ENCODE peak calls at places on chromosome 6, in ten cellular contexts. V is HCT116, Q is sigmoid colon, F is transverse colon, U is Panc1, B is suprapubic skin, H is SK-N-SH, X is HL-60, M is prostate gland, I is breast epithelium. C is an unnamed sample.

GRCh38 chr6:42864602-42865001 is 14.8 kb upstream of the RPL7L1 start:
- DNase-seq in U (no peak), H (no peak), Q (no peak), I (no peak), X (no peak), V (no peak), B (no peak), F (no peak), M (no peak), C (no peak)

GRCh38 chr6:139050770-139051313 is 22.3 kb downstream of the ABRACL start:
- DNase-seq in V (no peak), B (no peak), U (no peak), Q (no peak), H (no peak), X (no peak), I (no peak), M (no peak), F (no peak), C (no peak)

GRCh38 chr6:13611715-13612114 is 3.4 kb upstream of the NOL7 start:
- DNase-seq in M (no peak), F (no peak), Q (no peak), H (no peak), I (no peak), X (no peak), B (no peak), U (no peak), V (no peak), C (no peak)

GRCh38 chr6:136031982-136032381 is 180.5 kb downstream of the PDE7B start:
- DNase-seq in U (no peak), M (no peak), Q (no peak), B (no peak), H (peak; percentile 42), I (no peak), X (no peak), F (no peak), V (peak; percentile 6), C (no peak)

GRCh38 chr6:101747160-101747559 is 353.7 kb downstream of the GRIK2 start:
- DNase-seq in F (no peak), Q (no peak), I (no peak), X (no peak), U (no peak), B (no peak), V (no peak), H (no peak), M (no peak), C (no peak)

GRCh38 chr6:122399348-122400120 is at the start of gene HSF2:
- DNase-seq in I (peak; percentile 97), U (peak; percentile 91), Q (peak; percentile 99), M (peak; percentile 96), V (peak; percentile 95), F (peak; percentile 96), H (peak; percentile 94), B (peak; percentile 98), X (peak; percentile 90), C (peak; percentile 85)

GRCh38 chr6:36853325-36853724 is 14.1 kb upstream of the CPNE5 start:
- DNase-seq in F (no peak), I (peak; percentile 78), H (no peak), X (peak; percentile 93), V (no peak), U (no peak), Q (peak; percentile 83), M (peak; percentile 50), B (no peak), C (no peak)

GRCh38 chr6:88587158-88587537 is 376.3 kb downstream of the RNGTT start:
- DNase-seq in X (no peak), M (no peak), B (no peak), F (no peak), I (no peak), H (no peak), U (no peak), V (no peak), Q (no peak), C (no peak)

GRCh38 chr6:169252805-169253189 is 849 bp downstream of the THBS2 start:
- DNase-seq in Q (peak; percentile 75), F (no peak), V (no peak), H (no peak), I (no peak), M (no peak), B (peak; percentile 40), U (no peak), X (no peak), C (no peak)

GRCh38 chr6:16804007-16804303 is 42.7 kb upstream of the ATXN1 start:
- DNase-seq in Q (no peak), V (no peak), H (no peak), X (no peak), M (no peak), I (no peak), B (no peak), U (no peak), F (no peak), C (no peak)

GRCh38 chr6:157831018-157831369 is 7.9 kb downstream of the SNX9 start:
- DNase-seq in B (no peak), X (no peak), H (no peak), V (no peak), I (no peak), U (no peak), Q (no peak), M (no peak), F (no peak), C (no peak)

GRCh38 chr6:150606258-150607043 is 6.8 kb downstream of the PLEKHG1 start:
- DNase-seq in F (no peak), H (no peak), I (no peak), B (no peak), Q (no peak), U (no peak), M (no peak), V (no peak), X (no peak), C (no peak)

GRCh38 chr6:124960757-124961467 is 1.3 kb upstream of the RNF217 start:
- DNase-seq in V (no peak), B (no peak), F (no peak), X (no peak), H (no peak), U (no peak), Q (no peak), M (no peak), I (no peak), C (no peak)

GRCh38 chr6:73854998-73855718 is 159.2 kb downstream of the CD109 start:
- DNase-seq in V (peak; percentile 41), B (no peak), Q (no peak), I (no peak), F (no peak), X (peak; percentile 15), U (no peak), H (peak; percentile 46), M (peak; percentile 20), C (peak; percentile 75)

GRCh38 chr6:10268111-10268510 is 146.8 kb downstream of the TFAP2A start:
- DNase-seq in Q (no peak), B (no peak), U (no peak), X (no peak), V (no peak), H (no peak), I (no peak), M (no peak), F (no peak), C (no peak)

GRCh38 chr6:158041370-158041769 is 59.7 kb downstream of the SYNJ2 start:
- DNase-seq in M (no peak), F (no peak), H (no peak), Q (no peak), U (no peak), B (no peak), I (no peak), V (no peak), X (no peak), C (no peak)

GRCh38 chr6:161921602-161922400 is 647.9 kb upstream of the AGPAT4 start:
- DNase-seq in B (no peak), U (no peak), Q (no peak), M (no peak), X (no peak), V (no peak), F (no peak), H (no peak), I (no peak), C (no peak)

GRCh38 chr6:168915242-168915641 is 338.4 kb downstream of the THBS2 start:
- DNase-seq in X (no peak), Q (no peak), U (no peak), V (no peak), F (no peak), M (no peak), I (no peak), B (no peak), H (no peak), C (no peak)

GRCh38 chr6:11929451-11929850 is 82.7 kb upstream of the HIVEP1 start:
- DNase-seq in H (no peak), X (no peak), M (no peak), B (no peak), I (no peak), V (no peak), F (no peak), U (no peak), Q (no peak), C (no peak)

GRCh38 chr6:43171284-43172126 is 436 bp downstream of the SRF start:
- DNase-seq in U (no peak), I (no peak), M (no peak), X (no peak), F (peak; percentile 22), Q (no peak), B (no peak), V (no peak), H (peak; percentile 93), C (no peak)

GRCh38 chr6:112307707-112308106 is 39.4 kb upstream of the RFPL4B start:
- DNase-seq in I (no peak), Q (no peak), F (no peak), H (no peak), X (no peak), U (no peak), V (no peak), B (no peak), M (no peak), C (no peak)

GRCh38 chr6:57172136-57173055 is at the start of gene BAG2:
- DNase-seq in F (peak; percentile 88), V (peak; percentile 74), H (peak; percentile 89), X (peak; percentile 79), M (peak; percentile 68), U (peak; percentile 63), I (peak; percentile 45), Q (peak; percentile 97), B (peak; percentile 92), C (no peak)
- TF ChIP-seq POLR2AphosphoS5 in F (peak; percentile 80), V (peak; percentile 97), H (peak; percentile 81), X (peak; percentile 82), M (peak; percentile 49), U (peak; percentile 97), I (peak; percentile 18), Q (peak; percentile 88), B (peak; percentile 41), C (peak; percentile 95)

GRCh38 chr6:97215157-97215769 is 67.8 kb downstream of the MMS22L start:
- DNase-seq in Q (no peak), M (no peak), X (no peak), B (no peak), H (peak; percentile 48), V (peak; percentile 12), F (peak; percentile 10), I (no peak), U (peak; percentile 22), C (peak; percentile 35)
- TF ChIP-seq POLR2AphosphoS5 in Q (no peak), M (no peak), X (no peak), B (no peak), H (no peak), V (no peak), F (no peak), I (no peak), U (no peak), C (no peak)

GRCh38 chr6:91164105-91164504 is 577.2 kb upstream of the MAP3K7 start:
- DNase-seq in M (no peak), F (no peak), H (no peak), I (no peak), X (no peak), V (no peak), Q (no peak), U (no peak), B (no peak), C (no peak)
- TF ChIP-seq POLR2AphosphoS5 in M (no peak), F (no peak), H (no peak), I (no peak), X (no peak), V (no peak), Q (no peak), U (no peak), B (no peak), C (no peak)

GRCh38 chr6:96837138-96837971 is at the start of gene GPR63:
- DNase-seq in M (peak; percentile 52), U (no peak), I (peak; percentile 26), B (peak; percentile 80), V (peak; percentile 69), Q (peak; percentile 87), H (peak; percentile 90), X (peak; percentile 38), F (peak; percentile 82), C (no peak)
- TF ChIP-seq POLR2AphosphoS5 in M (no peak), U (no peak), I (no peak), B (no peak), V (peak; percentile 83), Q (peak; percentile 20), H (peak; percentile 57), X (no peak), F (no peak), C (peak; percentile 84)